ENCODE peak calls at places on chromosomes 5 and 9, in eight cellular contexts. P, O, Y, L, A, F, B and H are unnamed samples.

GRCh38 chr9:93048706-93049448 is 9.6 kb upstream of the SUSD3 start:
- DNase-seq in A (no peak), P (no peak), L (no peak), B (no peak), O (no peak), F (no peak), Y (no peak), H (no peak)

GRCh38 chr9:133677126-133678010 is 41.2 kb downstream of the DBH start:
- DNase-seq in O (no peak), F (no peak), A (no peak), L (no peak), B (no peak), P (no peak), Y (no peak), H (no peak)

GRCh38 chr9:93670208-93671029 is 94.0 kb downstream of the PHF2 start:
- DNase-seq in A (peak; percentile 5), P (peak; percentile 3), B (peak; percentile 8), F (peak; percentile 59), Y (peak; percentile 41), O (no peak), L (no peak), H (peak; percentile 68)

GRCh38 chr5:127517110-127517479 is 345 bp upstream of the PRRC1 start:
- DNase-seq in O (peak; percentile 9), Y (no peak), B (no peak), L (no peak), A (peak; percentile 13), P (no peak), F (no peak), H (no peak)

GRCh38 chr9:127754761-127755557 is 19.9 kb upstream of the TOR2A start:
- DNase-seq in P (no peak), A (no peak), F (no peak), Y (peak; percentile 71), O (no peak), L (no peak), B (no peak), H (no peak)

GRCh38 chr9:134602547-134603362 is 38.8 kb upstream of the COL5A1 start:
- DNase-seq in Y (no peak), B (peak; percentile 13), A (no peak), F (no peak), L (no peak), P (peak; percentile 78), O (peak; percentile 49), H (peak; percentile 70)

GRCh38 chr5:128782446-128782845 is 182.8 kb upstream of the SLC27A6 start:
- DNase-seq in L (no peak), A (no peak), P (peak; percentile 35), F (no peak), Y (no peak), B (peak; percentile 60), O (peak; percentile 90), H (no peak)

GRCh38 chr5:118968925-118969375 is 19.4 kb downstream of the DTWD2 start:
- DNase-seq in A (no peak), L (no peak), O (no peak), F (no peak), B (no peak), P (peak; percentile 27), Y (no peak), H (no peak)

GRCh38 chr9:94945191-94946144 is 219.0 kb downstream of the AOPEP start:
- DNase-seq in F (no peak), Y (no peak), B (peak; percentile 35), L (no peak), O (peak; percentile 16), A (no peak), P (peak; percentile 60), H (no peak)

GRCh38 chr9:121541945-121542344 is 42.3 kb upstream of the GGTA1 start:
- DNase-seq in B (no peak), A (no peak), F (no peak), Y (no peak), P (no peak), O (no peak), L (no peak), H (no peak)

GRCh38 chr5:139413153-139413552 is 9.3 kb upstream of the SPATA24 start:
- DNase-seq in A (no peak), L (no peak), F (no peak), Y (no peak), B (no peak), P (no peak), O (no peak), H (no peak)

GRCh38 chr9:130448035-130448624 is 3.4 kb downstream of the ASS1 start:
- DNase-seq in O (no peak), L (no peak), Y (no peak), P (no peak), F (no peak), B (no peak), A (no peak), H (no peak)

GRCh38 chr9:86713970-86714369 is 233.3 kb downstream of the GAS1 start:
- DNase-seq in F (no peak), O (no peak), L (no peak), Y (no peak), A (no peak), B (no peak), P (no peak), H (no peak)

GRCh38 chr5:122999947-123000563 is 36.5 kb downstream of the PPIC start:
- DNase-seq in L (no peak), F (peak; percentile 64), A (no peak), P (no peak), O (no peak), B (peak; percentile 17), Y (peak; percentile 70), H (no peak)

GRCh38 chr5:27130587-27130986 is 92.2 kb upstream of the CDH9 start:
- DNase-seq in Y (no peak), A (no peak), B (no peak), F (no peak), O (peak; percentile 50), P (no peak), L (no peak), H (no peak)

DNA sequence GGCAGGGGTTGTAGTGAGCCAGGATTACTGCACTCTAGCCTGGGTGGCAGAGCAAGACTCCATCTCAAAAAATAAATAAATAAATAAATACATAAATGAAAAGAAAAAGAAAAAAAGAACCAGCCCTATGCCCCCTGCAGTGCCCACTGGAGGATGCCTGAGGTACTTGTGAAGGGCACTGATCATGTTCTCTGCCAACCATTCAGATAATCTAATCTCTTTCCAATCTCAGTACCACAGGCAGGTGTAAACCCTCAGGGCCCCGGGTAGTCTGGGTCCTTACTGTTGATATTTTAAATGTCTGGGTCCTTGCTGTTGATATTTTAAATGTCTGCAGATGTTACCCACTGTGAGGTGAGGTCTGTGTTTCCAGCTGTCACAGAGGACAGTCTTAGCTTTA is 321.8 kb upstream of the ADCY2 start:
- DNase-seq in A (no peak), Y (no peak), B (no peak), L (no peak), O (no peak), P (no peak), F (no peak), H (no peak)
- TF ChIP-seq CTCF in A (peak; percentile 24), Y (peak; percentile 12), B (peak; percentile 31), L (no peak), O (no peak), P (no peak), F (no peak), H (peak; percentile 48)

GRCh38 chr9:124792976-124793594 is 16.2 kb downstream of the OLFML2A start:
- DNase-seq in F (no peak), Y (no peak), O (no peak), L (no peak), P (no peak), A (no peak), B (no peak), H (no peak)
- TF ChIP-seq CTCF in F (no peak), Y (no peak), O (no peak), L (no peak), P (no peak), A (no peak), B (no peak), H (no peak)

DNA sequence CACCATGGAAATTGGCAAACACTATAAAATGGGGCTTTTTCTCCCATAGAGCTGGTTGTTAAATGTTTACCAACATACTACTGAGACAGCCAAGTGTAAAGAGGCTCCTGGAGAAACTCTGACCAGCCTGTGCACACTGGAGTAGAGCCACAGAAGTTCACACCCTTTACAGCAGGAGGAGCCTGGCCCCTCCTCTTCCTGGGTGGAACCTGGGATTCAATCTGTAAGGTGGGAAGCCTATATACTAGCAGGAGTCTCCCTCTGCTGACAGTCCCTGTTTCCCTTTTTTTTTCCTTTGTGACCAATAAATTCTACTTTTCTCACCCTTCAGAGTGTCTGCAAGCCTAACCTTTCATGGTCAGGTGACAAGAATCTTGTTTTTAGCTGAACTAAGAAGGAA is 10.4 kb upstream of the SLC30A5 start:
- DNase-seq in L (no peak), B (no peak), Y (no peak), O (no peak), F (no peak), A (no peak), P (no peak), H (no peak)
- TF ChIP-seq CTCF in L (peak; percentile 22), B (no peak), Y (no peak), O (peak; percentile 34), F (no peak), A (no peak), P (no peak), H (no peak)

GRCh38 chr5:96159076-96159475 is 197.4 kb upstream of the ELL2 start:
- DNase-seq in B (no peak), L (no peak), F (no peak), Y (no peak), P (no peak), A (no peak), O (no peak), H (no peak)

GRCh38 chr5:96155156-96155555 is 193.5 kb upstream of the ELL2 start:
- DNase-seq in A (no peak), Y (no peak), L (no peak), O (no peak), B (no peak), P (no peak), F (no peak), H (no peak)

GRCh38 chr5:96157841-96158291 is 196.2 kb upstream of the ELL2 start:
- DNase-seq in P (no peak), Y (no peak), O (no peak), B (no peak), A (no peak), L (no peak), F (no peak), H (no peak)

GRCh38 chr5:96151891-96152290 is 190.2 kb upstream of the ELL2 start:
- DNase-seq in B (no peak), O (no peak), A (no peak), P (no peak), L (no peak), F (no peak), Y (no peak), H (no peak)

DNA sequence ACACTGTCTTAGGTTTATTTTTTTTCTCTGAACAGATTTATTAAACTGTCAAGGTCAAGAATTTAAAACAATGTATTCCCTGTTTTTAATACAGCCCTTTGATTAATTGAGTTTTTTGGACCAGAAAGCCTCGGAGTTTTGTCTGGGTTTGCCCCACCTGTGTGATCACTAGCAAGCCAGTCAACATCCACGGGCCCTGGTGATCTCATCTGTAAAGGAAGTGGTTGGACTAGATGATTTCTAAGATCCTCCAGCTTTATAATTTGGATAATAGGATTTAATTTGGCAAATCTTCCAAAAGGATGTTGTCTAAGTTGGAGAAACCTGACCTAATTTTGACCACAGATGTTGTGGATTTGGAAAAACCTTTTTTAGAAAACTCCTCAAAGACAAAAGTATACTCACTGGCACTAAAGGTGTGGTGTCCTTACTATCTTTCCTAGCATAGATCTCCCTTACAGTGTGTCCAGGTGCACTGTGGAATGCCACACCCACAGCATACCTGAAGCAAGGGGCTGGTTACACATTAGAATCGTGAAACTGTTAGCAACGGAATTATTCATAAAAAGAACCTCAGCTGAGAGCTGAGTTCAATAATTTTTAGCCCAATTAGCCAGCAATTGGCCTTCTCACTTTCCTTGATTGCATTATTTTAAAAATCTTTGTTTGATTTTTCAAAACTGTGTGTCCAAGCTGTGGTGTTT is 195.6 kb upstream of the ELL2 start:
- DNase-seq in P (no peak), B (no peak), L (no peak), O (no peak), Y (no peak), F (no peak), A (no peak), H (no peak)
- TF ChIP-seq CTCF in P (no peak), B (no peak), L (no peak), O (no peak), Y (no peak), F (no peak), A (no peak), H (no peak)